ENCODE peak calls at places on chromosomes 3 and 15, in seven cellular contexts. One of them, this sample, is unnamed.

GRCh38 chr3:143239026-143239425 is 119.5 kb downstream of the CHST2 start:
- DNase-seq in B cell: no peak
- DNase-seq in GM18507: no peak
- DNase-seq in GM23248: no peak
- DNase-seq in left kidney: no peak
- DNase-seq in effector CD8-positive, alpha-beta T cell: no peak
- DNase-seq in SIG-M5: no peak
- DNase-seq in this sample: peak

GRCh38 chr3:94735354-94735753 is 672.5 kb downstream of the NSUN3 start:
- DNase-seq in SIG-M5: no peak
- DNase-seq in left kidney: no peak
- DNase-seq in GM23248: no peak
- DNase-seq in GM18507: no peak
- DNase-seq in B cell: no peak
- DNase-seq in effector CD8-positive, alpha-beta T cell: no peak
- DNase-seq in this sample: no peak

GRCh38 chr3:71585891-71586809 is 2.6 kb upstream of the FOXP1 start:
- DNase-seq in SIG-M5: no peak
- DNase-seq in GM18507: no peak
- DNase-seq in left kidney: peak
- DNase-seq in GM23248: peak
- DNase-seq in B cell: peak
- DNase-seq in effector CD8-positive, alpha-beta T cell: no peak
- DNase-seq in this sample: peak

GRCh38 chr15:42155546-42156265 is 730 bp downstream of the PLA2G4F start:
- DNase-seq in effector CD8-positive, alpha-beta T cell: no peak
- DNase-seq in SIG-M5: no peak
- DNase-seq in left kidney: peak
- DNase-seq in GM23248: no peak
- DNase-seq in B cell: no peak
- DNase-seq in GM18507: no peak
- DNase-seq in this sample: no peak

GRCh38 chr15:98800437-98801233 is 152.3 kb downstream of the IGF1R start:
- DNase-seq in B cell: no peak
- DNase-seq in left kidney: peak
- DNase-seq in GM18507: no peak
- DNase-seq in GM23248: peak
- DNase-seq in effector CD8-positive, alpha-beta T cell: no peak
- DNase-seq in SIG-M5: peak
- DNase-seq in this sample: peak

GRCh38 chr15:26628879-26629529 is 143.9 kb downstream of the GABRB3 start:
- DNase-seq in GM18507: no peak
- DNase-seq in SIG-M5: no peak
- DNase-seq in B cell: peak
- DNase-seq in left kidney: peak
- DNase-seq in effector CD8-positive, alpha-beta T cell: no peak
- DNase-seq in GM23248: no peak
- DNase-seq in this sample: peak

GRCh38 chr15:58510715-58511465 is 79.1 kb downstream of the LIPC start:
- DNase-seq in left kidney: no peak
- DNase-seq in GM18507: no peak
- DNase-seq in GM23248: peak
- DNase-seq in SIG-M5: no peak
- DNase-seq in effector CD8-positive, alpha-beta T cell: no peak
- DNase-seq in B cell: no peak
- DNase-seq in this sample: peak

GRCh38 chr3:119295816-119296484 is 1.8 kb downstream of the ARHGAP31 start:
- DNase-seq in effector CD8-positive, alpha-beta T cell: no peak
- DNase-seq in GM23248: peak
- DNase-seq in left kidney: peak
- DNase-seq in B cell: peak
- DNase-seq in SIG-M5: peak
- DNase-seq in GM18507: no peak
- DNase-seq in this sample: peak

GRCh38 chr3:55790596-55791350 is 303.7 kb upstream of the WNT5A start:
- DNase-seq in GM18507: no peak
- DNase-seq in B cell: no peak
- DNase-seq in left kidney: no peak
- DNase-seq in effector CD8-positive, alpha-beta T cell: no peak
- DNase-seq in SIG-M5: no peak
- DNase-seq in GM23248: no peak
- DNase-seq in this sample: no peak